ENCODE peak calls at places on chromosome 11, in nine cellular contexts. N is stimulated activated CD4-positive, alpha-beta T cell treated with anti-CD3 and anti-CD28 coated beads, Interleukin-15, amount 100 ng/mL, for 1 hour; I is anterior cingulate cortex; O is A549; E is right atrium auricular region; T is naive thymus-derived CD8-positive, alpha-beta T cell; D is thoracic aorta; G is psoas muscle; B is left lung. J is an unnamed sample.

GRCh38 chr11:13216019-13217006 is 61.3 kb upstream of the BMAL1 start:
- DNase-seq in N (no peak), I (no peak), O (peak; percentile 90), E (no peak), T (no peak), D (no peak), G (no peak), B (peak; percentile 58), J (peak; percentile 3)

GRCh38 chr11:57568330-57568766 is 876 bp upstream of the UBE2L6 start:
- DNase-seq in N (peak; percentile 71), I (peak; percentile 66), O (no peak), E (peak; percentile 82), T (no peak), D (no peak), G (no peak), B (no peak), J (peak; percentile 75)

GRCh38 chr11:13596601-13597000 is 71.9 kb upstream of the FAR1 start:
- DNase-seq in N (no peak), I (no peak), O (no peak), E (no peak), T (no peak), D (no peak), G (no peak), B (no peak), J (no peak)

GRCh38 chr11:18229501-18229900 is 7.1 kb downstream of the SAA4 start:
- DNase-seq in N (no peak), I (no peak), O (no peak), E (no peak), T (no peak), D (no peak), G (no peak), B (no peak), J (no peak)

GRCh38 chr11:114622858-114623257 is 27.3 kb upstream of the NXPE4 start:
- DNase-seq in N (no peak), I (no peak), O (no peak), E (no peak), T (no peak), D (no peak), G (no peak), B (no peak), J (no peak)

GRCh38 chr11:91104237-91104636 is 881.4 kb upstream of the CHORDC1 start:
- DNase-seq in N (no peak), I (no peak), O (peak; percentile 49), E (no peak), T (no peak), D (no peak), G (no peak), B (no peak), J (no peak)

GRCh38 chr11:72823105-72823804 is 9.0 kb downstream of the ATG16L2 start:
- DNase-seq in N (no peak), I (no peak), O (no peak), E (no peak), T (no peak), D (no peak), G (no peak), B (no peak), J (no peak)

GRCh38 chr11:11584937-11585336 is 36.9 kb downstream of the GALNT18 start:
- DNase-seq in N (no peak), I (no peak), O (no peak), E (no peak), T (no peak), D (no peak), G (no peak), B (no peak), J (no peak)

GRCh38 chr11:119590651-119591308 is 138.2 kb downstream of the NECTIN1 start:
- DNase-seq in N (no peak), I (no peak), O (peak; percentile 21), E (no peak), T (no peak), D (no peak), G (no peak), B (no peak), J (no peak)

GRCh38 chr11:75204685-75205667 is 35.6 kb upstream of the TPBGL start:
- DNase-seq in N (peak; percentile 65), I (peak; percentile 40), O (peak; percentile 75), E (peak; percentile 92), T (peak; percentile 68), D (peak; percentile 25), G (peak; percentile 92), B (peak; percentile 88), J (peak; percentile 42)

GRCh38 chr11:79025622-79026021 is 415.2 kb downstream of the TENM4 start:
- DNase-seq in N (no peak), I (no peak), O (no peak), E (no peak), T (no peak), D (no peak), G (no peak), B (no peak), J (no peak)